ENCODE peak calls at places on chromosomes 16 and 17, in eight cellular contexts. Y is left ventricle myocardium inferior, L is uterus, V is adrenal gland, X is heart left ventricle, R is GM12878, D is transverse colon, Q is body of pancreas. U is an unnamed sample.

GRCh38 chr16:19879241-19879792 is 5.3 kb downstream of the GPRC5B start:
- DNase-seq in Y (peak; percentile 29), L (no peak), V (peak; percentile 21), X (peak; percentile 75), R (no peak), D (no peak), Q (no peak), U (no peak)

GRCh38 chr16:51184702-51185433 is 33.8 kb upstream of the SALL1 start:
- DNase-seq in Y (no peak), L (no peak), V (no peak), X (no peak), R (no peak), D (no peak), Q (no peak), U (no peak)

GRCh38 chr16:85211247-85211910 is 99.1 kb upstream of the CIBAR2 start:
- DNase-seq in Y (no peak), L (no peak), V (no peak), X (no peak), R (no peak), D (no peak), Q (no peak), U (no peak)

GRCh38 chr16:10995555-10995954 is 51.2 kb downstream of the CLEC16A start:
- DNase-seq in Y (no peak), L (no peak), V (no peak), X (no peak), R (no peak), D (no peak), Q (no peak), U (no peak)

GRCh38 chr17:60149691-60150582 is at the start of gene CA4:
- DNase-seq in Y (no peak), L (no peak), V (no peak), X (no peak), R (no peak), D (no peak), Q (peak; percentile 39), U (no peak)

GRCh38 chr17:6109541-6109940 is 39.4 kb downstream of the WSCD1 start:
- DNase-seq in Y (no peak), L (no peak), V (no peak), X (no peak), R (no peak), D (peak; percentile 4), Q (no peak), U (no peak)

GRCh38 chr17:77286641-77287431 is 146.1 kb downstream of the SEC14L1 start:
- DNase-seq in Y (peak; percentile 43), L (no peak), V (peak; percentile 82), X (peak; percentile 68), R (no peak), D (peak; percentile 88), Q (peak; percentile 75), U (no peak)

GRCh38 chr17:52027620-52028019 is 130.9 kb downstream of the CA10 start:
- DNase-seq in Y (no peak), L (no peak), V (no peak), X (no peak), R (no peak), D (no peak), Q (no peak), U (no peak)

GRCh38 chr17:81393684-81394376 is 1.4 kb upstream of the BAHCC1 start:
- DNase-seq in Y (peak; percentile 100), L (peak; percentile 100), V (peak; percentile 100), X (peak; percentile 100), R (peak; percentile 40), D (peak; percentile 100), Q (peak; percentile 100), U (peak; percentile 100)

GRCh38 chr17:81396278-81396721 is 1.0 kb downstream of the BAHCC1 start:
- DNase-seq in Y (no peak), L (no peak), V (no peak), X (no peak), R (no peak), D (no peak), Q (no peak), U (no peak)

GRCh38 chr17:81394377-81394747 is 895 bp upstream of the BAHCC1 start:
- DNase-seq in Y (no peak), L (no peak), V (no peak), X (no peak), R (no peak), D (no peak), Q (no peak), U (no peak)

GRCh38 chr17:81395600-81396277 is 482 bp downstream of the BAHCC1 start:
- DNase-seq in Y (no peak), L (no peak), V (no peak), X (no peak), R (no peak), D (no peak), Q (no peak), U (no peak)

DNA sequence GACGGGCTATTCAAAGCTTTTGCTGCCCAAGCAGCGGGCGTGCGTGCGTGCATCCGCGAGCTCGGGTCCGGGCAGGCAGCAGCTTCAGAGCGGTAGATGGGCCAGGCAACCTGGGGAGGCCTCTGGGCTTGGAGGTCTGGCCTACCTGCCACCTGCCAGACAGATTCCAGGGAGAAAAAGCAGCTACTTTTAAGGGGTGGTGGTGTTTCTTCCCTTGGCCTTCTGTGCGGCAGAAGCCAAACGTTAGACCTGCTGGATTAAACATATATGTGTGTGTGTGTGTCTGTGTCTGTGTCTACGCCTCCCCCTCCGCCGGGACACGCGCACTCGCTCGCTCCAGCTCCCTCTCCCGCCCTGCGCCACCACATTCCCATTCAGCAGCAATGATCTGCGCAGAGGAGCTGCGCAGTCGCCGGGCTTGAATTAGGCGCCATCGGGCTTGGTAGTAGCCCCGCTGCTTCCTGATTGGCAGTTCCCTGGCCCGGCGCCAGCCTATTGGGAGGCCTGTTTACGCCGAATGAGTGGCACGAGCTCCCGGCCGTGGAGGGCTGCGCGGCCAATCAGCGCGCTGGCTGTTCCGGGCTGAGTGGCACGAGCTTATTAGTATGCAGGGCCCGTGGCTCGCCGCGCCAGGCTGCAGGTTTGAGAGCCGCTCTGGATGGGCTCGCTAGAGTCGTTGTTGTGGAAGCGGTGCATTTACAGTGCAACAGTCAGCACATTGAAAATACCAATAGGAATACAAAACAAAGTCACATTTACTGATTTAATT is at the start of gene BAHCC1:
- DNase-seq in Y (peak; percentile 100), L (peak; percentile 100), V (peak; percentile 100), X (peak; percentile 100), R (no peak), D (peak; percentile 100), Q (peak; percentile 100), U (peak; percentile 100)
- H3K4me3 ChIP-seq in Y (peak within 1 kb of the TSS; percentile 96), L (peak within 1 kb of the TSS; percentile 63), V (peak within 1 kb of the TSS; percentile 61), X (peak within 1 kb of the TSS; percentile 82), R (no peak within 1 kb of the TSS), D (peak within 1 kb of the TSS; percentile 88), Q (peak within 1 kb of the TSS; percentile 24), U (peak within 1 kb of the TSS; percentile 81)

DNA sequence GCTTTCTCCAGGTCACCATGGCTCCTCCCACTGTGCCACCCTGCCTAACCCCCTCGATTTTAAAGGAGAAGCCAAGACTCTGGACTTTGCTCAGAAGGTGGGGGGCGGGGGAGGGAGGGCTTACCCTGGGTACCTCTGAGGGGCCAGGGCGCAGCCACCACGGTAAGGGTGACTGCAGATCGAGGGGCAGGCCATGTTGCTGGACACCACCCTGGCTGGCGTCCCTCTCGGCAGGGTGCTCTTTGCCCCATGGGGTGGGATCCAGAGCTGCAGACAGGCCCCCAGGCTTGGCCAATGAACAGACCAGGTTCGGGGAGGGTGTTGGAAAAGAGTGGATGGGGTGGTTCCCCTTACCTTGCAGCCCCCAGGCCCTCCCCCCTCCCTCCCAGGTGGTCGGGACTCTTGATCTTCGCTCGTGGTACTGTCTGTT is 392 bp upstream of the GRB7 start:
- DNase-seq in Y (no peak), L (no peak), V (no peak), X (no peak), R (no peak), D (no peak), Q (peak; percentile 62), U (no peak)
- H3K9me3 ChIP-seq in Y (no peaks in the 10 kb centered on the region), L (no peaks in the 10 kb centered on the region), V (no peaks in the 10 kb centered on the region), X (no peaks in the 10 kb centered on the region), R (no peaks in the 10 kb centered on the region), D (no peaks in the 10 kb centered on the region), Q (no peaks in the 10 kb centered on the region), U (no peaks in the 10 kb centered on the region)

GRCh38 chr17:8965394-8966168 is at the start of gene PIK3R5:
- DNase-seq in Y (peak; percentile 50), L (no peak), V (peak; percentile 25), X (peak; percentile 47), R (no peak), D (peak; percentile 75), Q (peak; percentile 61), U (no peak)
- H3K27ac ChIP-seq in Y (peak within 1 kb of the TSS; percentile 67), L (no peak within 1 kb of the TSS), V (no peak within 1 kb of the TSS), X (peak within 1 kb of the TSS; percentile 95), R (peak within 1 kb of the TSS; percentile 80), D (peak within 1 kb of the TSS; percentile 65), Q (no peak within 1 kb of the TSS), U (peak within 1 kb of the TSS; percentile 57)

GRCh38 chr17:42087736-42088705 is 10.3 kb downstream of the ZNF385C start:
- DNase-seq in Y (no peak), L (no peak), V (no peak), X (no peak), R (no peak), D (no peak), Q (no peak), U (no peak)
- H3K4me3 ChIP-seq in Y (no peak overlapping the region), L (no peak overlapping the region), V (no peak overlapping the region), X (no peak overlapping the region), R (no peak overlapping the region), D (no peak overlapping the region), Q (no peak overlapping the region), U (no peak overlapping the region)

GRCh38 chr17:71267668-71268067 is 853.2 kb upstream of the SOX9 start:
- DNase-seq in Y (no peak), L (no peak), V (no peak), X (no peak), R (no peak), D (no peak), Q (no peak), U (no peak)
- H3K9me3 ChIP-seq in Y (peaks cover 47% of the 10 kb centered on the region), L (no peaks in the 10 kb centered on the region), V (no peaks in the 10 kb centered on the region), X (peaks cover 6% of the 10 kb centered on the region), R (no peaks in the 10 kb centered on the region), D (peaks cover 8% of the 10 kb centered on the region), Q (peaks cover 15% of the 10 kb centered on the region), U (peaks cover 8% of the 10 kb centered on the region)

DNA sequence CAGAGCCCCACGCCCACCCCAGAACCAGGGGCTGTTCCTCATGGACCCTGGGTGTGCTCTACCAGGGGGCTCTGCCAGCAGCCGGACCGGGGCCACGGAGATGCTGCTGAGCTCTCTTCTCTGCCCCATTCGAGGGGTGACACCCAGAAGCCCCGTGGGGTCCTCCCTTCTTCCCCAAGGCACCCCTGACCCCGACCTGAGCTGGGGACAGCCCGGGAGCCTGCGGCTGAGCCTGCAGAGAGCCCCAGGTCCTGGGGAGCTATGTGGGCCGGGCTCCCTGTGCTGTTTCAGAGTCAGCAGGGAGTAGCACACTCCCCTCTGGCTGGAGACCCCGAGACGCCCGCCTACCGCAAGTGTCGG is 1.2 kb upstream of the PRR35 start:
- DNase-seq in Y (no peak), L (no peak), V (no peak), X (no peak), R (no peak), D (no peak), Q (no peak), U (no peak)
- H3K27ac ChIP-seq in Y (no peak overlapping the region), L (no peak overlapping the region), V (no peak overlapping the region), X (no peak overlapping the region), R (no peak overlapping the region), D (no peak overlapping the region), Q (no peak overlapping the region), U (no peak overlapping the region)